ENCODE peak calls at places on chromosomes 2 and 18, in ten cellular contexts. One of them, this sample, is unnamed. For H3K9me3, the result is how much of the 10 kb centered on the place peaks cover.

GRCh38 chr18:33594799-33595198 is 16.8 kb downstream of the ASXL3 start:
- DNase-seq in suprapubic skin: no peak
- DNase-seq in H1: no peak
- DNase-seq in K562: no peak
- DNase-seq in sigmoid colon: no peak
- DNase-seq in SK-N-SH: no peak
- DNase-seq in upper lobe of left lung: no peak
- DNase-seq in HepG2: no peak
- DNase-seq in transverse colon: no peak
- DNase-seq in GM12878: no peak
- DNase-seq in this sample: no peak

GRCh38 chr2:111022630-111023029 is 98.1 kb upstream of the BCL2L11 start:
- DNase-seq in suprapubic skin: no peak
- DNase-seq in H1: no peak
- DNase-seq in K562: no peak
- DNase-seq in sigmoid colon: no peak
- DNase-seq in SK-N-SH: no peak
- DNase-seq in upper lobe of left lung: no peak
- DNase-seq in HepG2: no peak
- DNase-seq in transverse colon: no peak
- DNase-seq in GM12878: no peak
- DNase-seq in this sample: no peak

GRCh38 chr2:149094217-149095015 is 55.9 kb downstream of the LYPD6B start:
- DNase-seq in suprapubic skin: no peak
- DNase-seq in H1: no peak
- DNase-seq in K562: no peak
- DNase-seq in sigmoid colon: no peak
- DNase-seq in SK-N-SH: no peak
- DNase-seq in upper lobe of left lung: no peak
- DNase-seq in HepG2: no peak
- DNase-seq in transverse colon: no peak
- DNase-seq in GM12878: no peak
- DNase-seq in this sample: no peak

GRCh38 chr2:224532931-224533330 is 52.2 kb downstream of the CUL3 start:
- DNase-seq in suprapubic skin: no peak
- DNase-seq in H1: no peak
- DNase-seq in K562: no peak
- DNase-seq in sigmoid colon: no peak
- DNase-seq in SK-N-SH: no peak
- DNase-seq in upper lobe of left lung: no peak
- DNase-seq in HepG2: no peak
- DNase-seq in transverse colon: no peak
- DNase-seq in GM12878: no peak
- DNase-seq in this sample: no peak

GRCh38 chr2:143937563-143938346 is 582.2 kb downstream of the ZEB2 start:
- DNase-seq in suprapubic skin: no peak
- DNase-seq in H1: no peak
- DNase-seq in K562: no peak
- DNase-seq in sigmoid colon: no peak
- DNase-seq in SK-N-SH: peak
- DNase-seq in upper lobe of left lung: no peak
- DNase-seq in HepG2: no peak
- DNase-seq in transverse colon: no peak
- DNase-seq in GM12878: no peak
- DNase-seq in this sample: no peak

GRCh38 chr2:240983361-240983995 is 14.9 kb upstream of the SNED1 start:
- DNase-seq in suprapubic skin: no peak
- DNase-seq in H1: peak
- DNase-seq in K562: peak
- DNase-seq in sigmoid colon: peak
- DNase-seq in SK-N-SH: peak
- DNase-seq in upper lobe of left lung: peak
- DNase-seq in HepG2: no peak
- DNase-seq in transverse colon: peak
- DNase-seq in GM12878: no peak
- DNase-seq in this sample: peak

GRCh38 chr2:223591596-223591995 is 10.6 kb downstream of the SCG2 start:
- DNase-seq in suprapubic skin: no peak
- DNase-seq in H1: no peak
- DNase-seq in K562: no peak
- DNase-seq in sigmoid colon: no peak
- DNase-seq in SK-N-SH: no peak
- DNase-seq in upper lobe of left lung: no peak
- DNase-seq in HepG2: no peak
- DNase-seq in transverse colon: no peak
- DNase-seq in GM12878: no peak
- DNase-seq in this sample: no peak

GRCh38 chr2:119137502-119137901 is 21.0 kb downstream of the C1QL2 start:
- DNase-seq in suprapubic skin: no peak
- DNase-seq in H1: no peak
- DNase-seq in K562: no peak
- DNase-seq in sigmoid colon: no peak
- DNase-seq in SK-N-SH: no peak
- DNase-seq in upper lobe of left lung: no peak
- DNase-seq in HepG2: no peak
- DNase-seq in transverse colon: no peak
- DNase-seq in GM12878: no peak
- DNase-seq in this sample: no peak

GRCh38 chr18:993560-993959 is 88.9 kb downstream of the ADCYAP1 start:
- DNase-seq in suprapubic skin: no peak
- DNase-seq in H1: no peak
- DNase-seq in K562: no peak
- DNase-seq in sigmoid colon: no peak
- DNase-seq in SK-N-SH: no peak
- DNase-seq in upper lobe of left lung: no peak
- DNase-seq in HepG2: no peak
- DNase-seq in transverse colon: no peak
- DNase-seq in GM12878: no peak
- DNase-seq in this sample: no peak

GRCh38 chr2:208315081-208315788 is 49.2 kb downstream of the PIKFYVE start:
- DNase-seq in suprapubic skin: peak
- DNase-seq in H1: no peak
- DNase-seq in K562: no peak
- DNase-seq in sigmoid colon: no peak
- DNase-seq in SK-N-SH: no peak
- DNase-seq in upper lobe of left lung: no peak
- DNase-seq in HepG2: no peak
- DNase-seq in transverse colon: no peak
- DNase-seq in GM12878: peak
- DNase-seq in this sample: no peak

GRCh38 chr2:72144746-72145657 is 2.7 kb downstream of the CYP26B1 start:
- DNase-seq in suprapubic skin: peak
- DNase-seq in H1: no peak
- DNase-seq in K562: no peak
- DNase-seq in sigmoid colon: peak
- DNase-seq in SK-N-SH: peak
- DNase-seq in upper lobe of left lung: peak
- DNase-seq in HepG2: peak
- DNase-seq in transverse colon: no peak
- DNase-seq in GM12878: no peak
- DNase-seq in this sample: peak

GRCh38 chr18:32478317-32478716 is 7.6 kb upstream of the GAREM1 start:
- DNase-seq in suprapubic skin: no peak
- DNase-seq in H1: no peak
- DNase-seq in K562: no peak
- DNase-seq in sigmoid colon: no peak
- DNase-seq in SK-N-SH: no peak
- DNase-seq in upper lobe of left lung: no peak
- DNase-seq in HepG2: no peak
- DNase-seq in transverse colon: no peak
- DNase-seq in GM12878: no peak
- DNase-seq in this sample: no peak

GRCh38 chr18:73942956-73943355 is 204.7 kb downstream of the FBXO15 start:
- DNase-seq in suprapubic skin: no peak
- DNase-seq in H1: no peak
- DNase-seq in K562: no peak
- DNase-seq in sigmoid colon: no peak
- DNase-seq in SK-N-SH: no peak
- DNase-seq in upper lobe of left lung: no peak
- DNase-seq in HepG2: no peak
- DNase-seq in transverse colon: no peak
- DNase-seq in GM12878: no peak
- DNase-seq in this sample: no peak

GRCh38 chr2:25673170-25674002 is at the start of gene DTNB:
- DNase-seq in suprapubic skin: peak
- DNase-seq in H1: no peak
- DNase-seq in K562: peak
- DNase-seq in sigmoid colon: peak
- DNase-seq in SK-N-SH: peak
- DNase-seq in upper lobe of left lung: peak
- DNase-seq in HepG2: peak
- DNase-seq in transverse colon: peak
- DNase-seq in GM12878: no peak
- DNase-seq in this sample: peak

GRCh38 chr2:100344433-100344832 is 22.1 kb upstream of the LONRF2 start:
- DNase-seq in suprapubic skin: no peak
- DNase-seq in H1: no peak
- DNase-seq in K562: no peak
- DNase-seq in sigmoid colon: no peak
- DNase-seq in SK-N-SH: no peak
- DNase-seq in upper lobe of left lung: no peak
- DNase-seq in HepG2: no peak
- DNase-seq in transverse colon: no peak
- DNase-seq in GM12878: no peak
- DNase-seq in this sample: no peak

GRCh38 chr18:42773870-42774269 is 341.6 kb downstream of the RIT2 start:
- DNase-seq in suprapubic skin: no peak
- DNase-seq in H1: no peak
- DNase-seq in K562: no peak
- DNase-seq in sigmoid colon: no peak
- DNase-seq in SK-N-SH: no peak
- DNase-seq in upper lobe of left lung: no peak
- DNase-seq in HepG2: no peak
- DNase-seq in transverse colon: no peak
- DNase-seq in GM12878: no peak
- DNase-seq in this sample: no peak

DNA sequence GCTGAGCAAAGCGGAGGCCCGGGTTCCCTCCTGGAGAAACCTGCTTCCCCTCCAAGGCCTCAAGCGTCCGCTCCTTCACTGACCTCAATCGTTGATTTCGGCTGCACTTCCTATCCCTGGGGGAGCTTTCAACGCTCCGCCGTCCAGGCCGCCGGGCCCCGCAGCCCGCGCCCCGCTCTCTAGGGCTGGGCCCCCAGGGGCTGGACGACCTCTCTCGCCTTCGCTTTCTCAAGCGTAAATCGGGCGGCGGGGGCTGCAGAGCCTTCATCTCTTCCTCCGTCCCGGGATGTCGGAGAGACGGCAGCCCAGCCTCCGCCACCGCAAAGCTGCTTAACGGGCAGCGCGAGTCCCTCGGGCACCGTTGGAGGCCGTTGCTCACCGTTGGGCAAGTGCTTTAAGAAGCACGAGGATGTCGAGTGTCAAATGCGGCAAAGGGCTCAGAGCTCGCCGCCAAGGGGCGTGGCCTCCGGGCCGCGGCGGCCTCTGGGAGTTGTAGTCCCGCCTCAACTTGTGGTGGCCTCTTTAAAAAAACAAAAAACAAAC is 8.5 kb downstream of the HES6 start:
- DNase-seq in suprapubic skin: peak
- DNase-seq in H1: no peak
- DNase-seq in K562: peak
- DNase-seq in sigmoid colon: peak
- DNase-seq in SK-N-SH: no peak
- DNase-seq in upper lobe of left lung: peak
- DNase-seq in HepG2: no peak
- DNase-seq in transverse colon: peak
- DNase-seq in GM12878: no peak
- DNase-seq in this sample: peak
- TF ChIP-seq POLR2AphosphoS5 in suprapubic skin: no peak
- TF ChIP-seq POLR2AphosphoS5 in H1: no peak
- TF ChIP-seq POLR2AphosphoS5 in K562: no peak
- TF ChIP-seq POLR2AphosphoS5 in sigmoid colon: peak
- TF ChIP-seq POLR2AphosphoS5 in SK-N-SH: no peak
- TF ChIP-seq POLR2AphosphoS5 in upper lobe of left lung: peak
- TF ChIP-seq POLR2AphosphoS5 in HepG2: no peak
- TF ChIP-seq POLR2AphosphoS5 in transverse colon: peak
- TF ChIP-seq POLR2AphosphoS5 in GM12878: no peak
- TF ChIP-seq POLR2AphosphoS5 in this sample: peak

DNA sequence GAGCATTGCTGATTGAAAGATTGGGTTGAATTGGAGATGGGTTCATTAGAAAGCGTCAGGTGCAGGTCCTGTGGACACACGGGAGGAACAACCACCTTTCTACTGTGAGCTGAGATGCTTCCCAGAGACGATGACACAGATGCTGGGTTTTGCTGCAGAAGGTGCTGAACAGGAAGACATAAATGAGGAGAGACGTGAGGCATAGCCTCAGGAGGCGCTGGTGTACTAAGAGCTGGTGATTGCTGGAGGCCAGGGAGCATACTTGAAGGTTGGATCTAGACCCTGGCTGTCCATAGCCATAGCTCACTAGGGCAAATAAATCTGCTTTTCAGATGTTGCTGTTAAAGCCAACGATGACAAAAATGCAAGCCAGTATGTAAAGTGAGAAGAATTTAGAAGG is 153.6 kb downstream of the SOX11 start:
- DNase-seq in suprapubic skin: no peak
- DNase-seq in H1: no peak
- DNase-seq in K562: no peak
- DNase-seq in sigmoid colon: no peak
- DNase-seq in SK-N-SH: no peak
- DNase-seq in upper lobe of left lung: no peak
- DNase-seq in HepG2: no peak
- DNase-seq in transverse colon: no peak
- DNase-seq in GM12878: no peak
- DNase-seq in this sample: no peak
- TF ChIP-seq EP300 in suprapubic skin: no peak
- TF ChIP-seq EP300 in H1: no peak
- TF ChIP-seq EP300 in K562: no peak
- TF ChIP-seq EP300 in sigmoid colon: no peak
- TF ChIP-seq EP300 in SK-N-SH: no peak
- TF ChIP-seq EP300 in upper lobe of left lung: no peak
- TF ChIP-seq EP300 in HepG2: no peak
- TF ChIP-seq EP300 in transverse colon: no peak
- TF ChIP-seq EP300 in GM12878: no peak
- TF ChIP-seq EP300 in this sample: no peak

GRCh38 chr2:236607471-236608307 is 38.1 kb downstream of the ACKR3 start:
- DNase-seq in suprapubic skin: no peak
- DNase-seq in H1: no peak
- DNase-seq in K562: peak
- DNase-seq in sigmoid colon: no peak
- DNase-seq in SK-N-SH: peak
- DNase-seq in upper lobe of left lung: no peak
- DNase-seq in HepG2: no peak
- DNase-seq in transverse colon: no peak
- DNase-seq in GM12878: no peak
- DNase-seq in this sample: no peak
- H3K9me3 ChIP-seq in suprapubic skin: under half
- H3K9me3 ChIP-seq in H1: under half
- H3K9me3 ChIP-seq in K562: under half
- H3K9me3 ChIP-seq in sigmoid colon: under half
- H3K9me3 ChIP-seq in SK-N-SH: under half
- H3K9me3 ChIP-seq in upper lobe of left lung: under half
- H3K9me3 ChIP-seq in HepG2: under half
- H3K9me3 ChIP-seq in transverse colon: under half
- H3K9me3 ChIP-seq in GM12878: under half
- H3K9me3 ChIP-seq in this sample: under half

DNA sequence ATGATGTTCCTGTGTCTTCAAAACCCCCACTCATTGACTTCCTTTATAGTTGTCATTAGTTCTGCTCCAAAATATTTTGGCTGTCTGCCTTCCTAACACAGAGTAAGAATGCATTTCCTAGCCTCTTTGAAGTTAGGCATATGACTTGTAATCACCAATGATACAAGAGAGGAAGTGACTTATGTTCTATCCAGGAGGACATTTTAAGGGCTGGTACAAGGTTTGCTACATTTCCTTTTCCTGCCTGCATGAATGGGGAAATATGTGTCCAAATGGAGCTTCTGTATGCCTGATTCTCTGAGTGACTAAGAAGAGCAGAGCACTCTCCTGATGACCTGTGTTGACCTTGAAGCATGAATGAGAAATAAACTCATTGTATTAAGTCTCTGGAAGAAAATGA is 115.1 kb downstream of the PLCL1 start:
- DNase-seq in suprapubic skin: no peak
- DNase-seq in H1: no peak
- DNase-seq in K562: no peak
- DNase-seq in sigmoid colon: no peak
- DNase-seq in SK-N-SH: no peak
- DNase-seq in upper lobe of left lung: no peak
- DNase-seq in HepG2: no peak
- DNase-seq in transverse colon: no peak
- DNase-seq in GM12878: no peak
- DNase-seq in this sample: no peak
- TF ChIP-seq POLR2AphosphoS5 in suprapubic skin: no peak
- TF ChIP-seq POLR2AphosphoS5 in H1: no peak
- TF ChIP-seq POLR2AphosphoS5 in K562: no peak
- TF ChIP-seq POLR2AphosphoS5 in sigmoid colon: no peak
- TF ChIP-seq POLR2AphosphoS5 in SK-N-SH: no peak
- TF ChIP-seq POLR2AphosphoS5 in upper lobe of left lung: no peak
- TF ChIP-seq POLR2AphosphoS5 in HepG2: no peak
- TF ChIP-seq POLR2AphosphoS5 in transverse colon: no peak
- TF ChIP-seq POLR2AphosphoS5 in GM12878: no peak
- TF ChIP-seq POLR2AphosphoS5 in this sample: no peak

This sample was measured in stomach.